ENCODE peak calls at places on chromosomes 7 and 10, in eight cellular contexts. Q, K, E, R, D, T, H and F are unnamed samples.

GRCh38 chr7:90709501-90710465 is 113.7 kb downstream of the CDK14 start:
- DNase-seq in T (no peak), K (no peak), R (no peak), Q (no peak), H (peak; percentile 51), E (no peak), D (peak; percentile 9), F (peak; percentile 29)

GRCh38 chr7:104552102-104552501 is 223.7 kb downstream of the LHFPL3 start:
- DNase-seq in T (peak; percentile 68), H (no peak), K (peak; percentile 31), R (no peak), D (peak; percentile 29), E (peak; percentile 72), Q (no peak), F (peak; percentile 2)

GRCh38 chr7:103373866-103374643 is 26.6 kb downstream of the PSMC2 start:
- DNase-seq in K (no peak), D (no peak), R (no peak), H (no peak), T (no peak), E (peak; percentile 4), Q (no peak), F (no peak)

GRCh38 chr7:20482071-20482470 is 133.4 kb upstream of the ABCB5 start:
- DNase-seq in H (no peak), D (no peak), E (no peak), T (no peak), R (no peak), K (no peak), Q (no peak), F (no peak)

GRCh38 chr10:15775513-15775912 is 55.8 kb upstream of the ITGA8 start:
- DNase-seq in E (no peak), T (no peak), R (no peak), Q (no peak), H (no peak), K (no peak), D (peak; percentile 16), F (peak; percentile 3)

GRCh38 chr10:102627446-102628293 is 16.6 kb upstream of the TRIM8 start:
- DNase-seq in H (no peak), Q (peak; percentile 64), R (no peak), E (peak; percentile 91), K (peak; percentile 49), D (peak; percentile 66), T (no peak), F (peak; percentile 59)

GRCh38 chr7:2015251-2015871 is 217.4 kb downstream of the MAD1L1 start:
- DNase-seq in T (no peak), Q (peak; percentile 49), D (no peak), K (no peak), H (no peak), R (no peak), E (no peak), F (no peak)

GRCh38 chr10:3790858-3791257 is 5.8 kb upstream of the KLF6 start:
- DNase-seq in E (no peak), K (no peak), Q (no peak), T (no peak), R (no peak), D (no peak), H (no peak), F (no peak)

GRCh38 chr7:13724631-13725566 is 264.6 kb downstream of the ETV1 start:
- DNase-seq in H (no peak), Q (no peak), T (no peak), R (no peak), E (no peak), D (no peak), K (no peak), F (no peak)

GRCh38 chr10:132746801-132747625 is 38.9 kb downstream of the NKX6-2 start:
- DNase-seq in K (no peak), D (no peak), Q (no peak), R (no peak), E (peak; percentile 90), T (no peak), H (no peak), F (no peak)

GRCh38 chr7:97381815-97382214 is 264.3 kb downstream of the SDHAF3 start:
- DNase-seq in H (no peak), Q (no peak), K (no peak), D (no peak), E (no peak), R (no peak), T (no peak), F (no peak)

GRCh38 chr7:46603780-46604725 is 683.0 kb upstream of the IGFBP3 start:
- DNase-seq in R (no peak), K (no peak), E (no peak), Q (peak; percentile 96), H (peak; percentile 23), T (no peak), D (no peak), F (no peak)

GRCh38 chr10:124461642-124462347 is at the start of gene LHPP:
- DNase-seq in D (peak; percentile 83), K (peak; percentile 54), R (no peak), T (no peak), E (peak; percentile 85), H (peak; percentile 83), Q (peak; percentile 91), F (peak; percentile 86)

GRCh38 chr7:133854739-133855138 is 272.4 kb upstream of the LRGUK start:
- DNase-seq in Q (no peak), K (peak; percentile 37), D (peak; percentile 35), H (no peak), T (no peak), R (peak; percentile 21), E (peak; percentile 18), F (no peak)

GRCh38 chr7:100171087-100171681 is 2.8 kb upstream of the GAL3ST4 start:
- DNase-seq in E (peak; percentile 84), H (no peak), R (no peak), Q (peak; percentile 45), K (no peak), T (no peak), D (no peak), F (no peak)

GRCh38 chr10:35211390-35211789 is 84.7 kb downstream of the CREM start:
- DNase-seq in D (no peak), Q (no peak), E (peak; percentile 37), K (peak; percentile 46), R (no peak), H (no peak), T (no peak), F (no peak)

GRCh38 chr10:120861200-120861599 is 10.0 kb downstream of the WDR11 start:
- DNase-seq in R (no peak), E (no peak), T (no peak), H (no peak), D (no peak), Q (no peak), K (no peak), F (no peak)
- H3K36me3 ChIP-seq in R (peaks cover 10% of the 10 kb centered on the region), E (peaks cover 22% of the 10 kb centered on the region), T (no peaks in the 10 kb centered on the region), H (no peaks in the 10 kb centered on the region), D (peaks cover 41% of the 10 kb centered on the region), Q (peaks cover 95% of the 10 kb centered on the region), K (peaks cover 7% of the 10 kb centered on the region), F (peaks cover 16% of the 10 kb centered on the region)

GRCh38 chr10:120691623-120692022 is 159.5 kb upstream of the WDR11 start:
- DNase-seq in R (no peak), K (no peak), E (no peak), H (no peak), Q (no peak), D (no peak), T (no peak), F (no peak)
- H3K4me3 ChIP-seq in R (no peak overlapping the region), K (no peak overlapping the region), E (no peak overlapping the region), H (no peak overlapping the region), Q (no peak overlapping the region), D (no peak overlapping the region), T (no peak overlapping the region), F (no peak overlapping the region)

GRCh38 chr7:70770154-70770553 is 361.8 kb upstream of the GALNT17 start:
- DNase-seq in Q (no peak), T (no peak), K (no peak), E (no peak), H (no peak), R (no peak), D (no peak), F (no peak)
- H3K36me3 ChIP-seq in Q (peaks cover 82% of the 10 kb centered on the region), T (peaks cover 25% of the 10 kb centered on the region), K (no peaks in the 10 kb centered on the region), E (peaks cover 39% of the 10 kb centered on the region), H (peaks cover 4% of the 10 kb centered on the region), R (peaks cover 13% of the 10 kb centered on the region), D (peaks cover 9% of the 10 kb centered on the region), F (peaks cover 16% of the 10 kb centered on the region)

GRCh38 chr10:68562666-68563522 is 2.8 kb downstream of the TET1 start:
- DNase-seq in E (peak; percentile 67), R (no peak), Q (no peak), T (peak; percentile 67), K (no peak), H (no peak), D (no peak), F (no peak)
- H3K4me3 ChIP-seq in E (peak overlapping the region; percentile 89), R (no peak overlapping the region), Q (peak overlapping the region; percentile 73), T (peak overlapping the region; percentile 76), K (peak overlapping the region; percentile 95), H (no peak overlapping the region), D (no peak overlapping the region), F (peak overlapping the region; percentile 4)

GRCh38 chr7:65972976-65973375 is 9.0 kb downstream of the GUSB start:
- DNase-seq in H (no peak), Q (no peak), R (no peak), E (no peak), K (no peak), T (no peak), D (no peak), F (no peak)

GRCh38 chr7:65967361-65968155 is 14.5 kb downstream of the GUSB start:
- DNase-seq in K (no peak), R (no peak), Q (no peak), E (no peak), T (no peak), D (no peak), H (no peak), F (no peak)

GRCh38 chr7:65966167-65966566 is 15.8 kb downstream of the GUSB start:
- DNase-seq in R (no peak), K (no peak), H (no peak), Q (no peak), E (no peak), T (no peak), D (no peak), F (no peak)

GRCh38 chr7:65971021-65971420 is 11.0 kb downstream of the GUSB start:
- DNase-seq in T (no peak), K (no peak), Q (no peak), D (no peak), R (no peak), E (no peak), H (no peak), F (no peak)

GRCh38 chr7:65968256-65969185 is 13.5 kb downstream of the GUSB start:
- DNase-seq in Q (no peak), D (no peak), T (no peak), H (no peak), E (no peak), R (no peak), K (no peak), F (no peak)
- H3K36me3 ChIP-seq in Q (peaks cover 100% of the 10 kb centered on the region), D (peaks cover 33% of the 10 kb centered on the region), T (peaks cover 26% of the 10 kb centered on the region), H (no peaks in the 10 kb centered on the region), E (no peaks in the 10 kb centered on the region), R (peaks cover 18% of the 10 kb centered on the region), K (peaks cover 19% of the 10 kb centered on the region), F (peaks cover 7% of the 10 kb centered on the region)